ENCODE peak calls at places on chromosomes 13 and 19, in four cellular contexts. One of them, this sample, is unnamed. For H3K4me1, the result is how much of the 10 kb centered on the place peaks cover.

GRCh38 chr19:16627194-16627927 is 643 bp downstream of the MED26 start:
- DNase-seq in pancreas: peak
- DNase-seq in psoas muscle: peak
- DNase-seq in left ventricle myocardium inferior: no peak
- DNase-seq in this sample: peak

GRCh38 chr13:85586422-85586831 is 212.8 kb downstream of the SLITRK6 start:
- DNase-seq in pancreas: no peak
- DNase-seq in psoas muscle: no peak
- DNase-seq in left ventricle myocardium inferior: no peak
- DNase-seq in this sample: no peak

GRCh38 chr13:84641491-84641890 is 759.2 kb upstream of the SLITRK1 start:
- DNase-seq in pancreas: no peak
- DNase-seq in psoas muscle: no peak
- DNase-seq in left ventricle myocardium inferior: no peak
- DNase-seq in this sample: no peak

GRCh38 chr19:16544468-16545231 is 2.4 kb upstream of the CHERP start:
- DNase-seq in pancreas: no peak
- DNase-seq in psoas muscle: no peak
- DNase-seq in left ventricle myocardium inferior: no peak
- DNase-seq in this sample: no peak

GRCh38 chr13:35857769-35858168 is 273.4 kb downstream of the DCLK1 start:
- DNase-seq in pancreas: no peak
- DNase-seq in psoas muscle: no peak
- DNase-seq in left ventricle myocardium inferior: no peak
- DNase-seq in this sample: no peak

GRCh38 chr19:38816131-38816750 is 3.5 kb upstream of the LGALS4 start:
- DNase-seq in pancreas: no peak
- DNase-seq in psoas muscle: no peak
- DNase-seq in left ventricle myocardium inferior: no peak
- DNase-seq in this sample: no peak

GRCh38 chr19:12705169-12705568 is 8.7 kb upstream of the FBXW9 start:
- DNase-seq in pancreas: no peak
- DNase-seq in psoas muscle: no peak
- DNase-seq in left ventricle myocardium inferior: no peak
- DNase-seq in this sample: no peak

GRCh38 chr13:78241278-78241919 is 322.8 kb upstream of the EDNRB start:
- DNase-seq in pancreas: peak
- DNase-seq in psoas muscle: no peak
- DNase-seq in left ventricle myocardium inferior: peak
- DNase-seq in this sample: peak

GRCh38 chr13:95185311-95185710 is 115.9 kb downstream of the ABCC4 start:
- DNase-seq in pancreas: no peak
- DNase-seq in psoas muscle: no peak
- DNase-seq in left ventricle myocardium inferior: no peak
- DNase-seq in this sample: no peak

GRCh38 chr13:71860547-71861131 is 6.4 kb downstream of the DACH1 start:
- DNase-seq in pancreas: no peak
- DNase-seq in psoas muscle: no peak
- DNase-seq in left ventricle myocardium inferior: no peak
- DNase-seq in this sample: no peak

GRCh38 chr13:111282425-111282824 is 38.0 kb upstream of the TEX29 start:
- DNase-seq in pancreas: no peak
- DNase-seq in psoas muscle: no peak
- DNase-seq in left ventricle myocardium inferior: no peak
- DNase-seq in this sample: no peak

GRCh38 chr19:17209126-17210036 is 5.8 kb upstream of the USE1 start:
- DNase-seq in pancreas: no peak
- DNase-seq in psoas muscle: no peak
- DNase-seq in left ventricle myocardium inferior: no peak
- DNase-seq in this sample: no peak

GRCh38 chr13:29905845-29906244 is 55.4 kb upstream of the UBL3 start:
- DNase-seq in pancreas: no peak
- DNase-seq in psoas muscle: no peak
- DNase-seq in left ventricle myocardium inferior: no peak
- DNase-seq in this sample: no peak

GRCh38 chr13:101190337-101190736 is 226.0 kb downstream of the NALCN start:
- DNase-seq in pancreas: no peak
- DNase-seq in psoas muscle: no peak
- DNase-seq in left ventricle myocardium inferior: no peak
- DNase-seq in this sample: no peak

GRCh38 chr19:56266060-56266459 is 6.5 kb upstream of the EDDM13 start:
- DNase-seq in pancreas: no peak
- DNase-seq in psoas muscle: no peak
- DNase-seq in left ventricle myocardium inferior: no peak
- DNase-seq in this sample: no peak

GRCh38 chr13:85508683-85509329 is 290.4 kb downstream of the SLITRK6 start:
- DNase-seq in pancreas: no peak
- DNase-seq in psoas muscle: no peak
- DNase-seq in left ventricle myocardium inferior: no peak
- DNase-seq in this sample: no peak

GRCh38 chr13:48412100-48412556 is 785 bp downstream of the LPAR6 start:
- DNase-seq in pancreas: no peak
- DNase-seq in psoas muscle: no peak
- DNase-seq in left ventricle myocardium inferior: no peak
- DNase-seq in this sample: no peak

GRCh38 chr19:7112675-7113074 is 43.2 kb downstream of the ZNF557 start:
- DNase-seq in pancreas: no peak
- DNase-seq in psoas muscle: no peak
- DNase-seq in left ventricle myocardium inferior: no peak
- DNase-seq in this sample: no peak

GRCh38 chr13:56735537-56735942 is 405.2 kb upstream of the PRR20A start:
- DNase-seq in pancreas: no peak
- DNase-seq in psoas muscle: peak
- DNase-seq in left ventricle myocardium inferior: no peak
- DNase-seq in this sample: no peak

GRCh38 chr19:16899566-16900075 is 10.8 kb downstream of the F2RL3 start:
- DNase-seq in pancreas: no peak
- DNase-seq in psoas muscle: peak
- DNase-seq in left ventricle myocardium inferior: no peak
- DNase-seq in this sample: no peak

GRCh38 chr19:7716762-7717161 is 14.8 kb upstream of the FCER2 start:
- DNase-seq in pancreas: no peak
- DNase-seq in psoas muscle: no peak
- DNase-seq in left ventricle myocardium inferior: no peak
- DNase-seq in this sample: no peak

GRCh38 chr13:43831088-43831487 is 44.3 kb upstream of the ENOX1 start:
- DNase-seq in pancreas: no peak
- DNase-seq in psoas muscle: no peak
- DNase-seq in left ventricle myocardium inferior: no peak
- DNase-seq in this sample: no peak

GRCh38 chr13:90615236-90615635 is 732.3 kb upstream of the MIR17HG start:
- DNase-seq in pancreas: no peak
- DNase-seq in psoas muscle: no peak
- DNase-seq in left ventricle myocardium inferior: no peak
- DNase-seq in this sample: no peak

GRCh38 chr13:90613076-90613795 is 734.3 kb upstream of the MIR17HG start:
- DNase-seq in pancreas: no peak
- DNase-seq in psoas muscle: no peak
- DNase-seq in left ventricle myocardium inferior: no peak
- DNase-seq in this sample: no peak

GRCh38 chr13:90622547-90622946 is 724.9 kb upstream of the MIR17HG start:
- DNase-seq in pancreas: no peak
- DNase-seq in psoas muscle: no peak
- DNase-seq in left ventricle myocardium inferior: no peak
- DNase-seq in this sample: no peak

GRCh38 chr13:90615767-90616166 is 731.7 kb upstream of the MIR17HG start:
- DNase-seq in pancreas: no peak
- DNase-seq in psoas muscle: no peak
- DNase-seq in left ventricle myocardium inferior: no peak
- DNase-seq in this sample: no peak

DNA sequence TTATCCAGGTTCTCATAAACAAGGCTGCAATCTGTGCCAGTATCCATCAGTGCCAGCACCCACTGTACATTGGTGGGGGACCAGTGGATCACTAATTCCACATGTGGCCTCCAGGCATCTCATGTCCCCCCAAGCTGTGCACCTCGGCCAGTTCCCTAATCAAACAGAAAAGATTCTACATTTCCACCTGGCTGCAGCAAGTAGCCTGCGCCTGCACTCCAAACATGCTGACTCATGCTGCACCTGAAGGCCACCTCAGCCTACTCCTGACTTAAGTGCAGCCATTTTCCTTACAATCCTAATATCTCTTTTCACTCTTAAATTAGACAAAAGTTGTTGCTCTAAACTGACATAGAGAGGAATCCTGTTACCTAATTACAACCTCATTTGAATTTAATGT is 729.4 kb upstream of the MIR17HG start:
- DNase-seq in pancreas: no peak
- DNase-seq in psoas muscle: no peak
- DNase-seq in left ventricle myocardium inferior: no peak
- DNase-seq in this sample: no peak
- H3K4me1 ChIP-seq in pancreas: under half
- H3K4me1 ChIP-seq in psoas muscle: under half
- H3K4me1 ChIP-seq in left ventricle myocardium inferior: under half
- H3K4me1 ChIP-seq in this sample: under half

DNA sequence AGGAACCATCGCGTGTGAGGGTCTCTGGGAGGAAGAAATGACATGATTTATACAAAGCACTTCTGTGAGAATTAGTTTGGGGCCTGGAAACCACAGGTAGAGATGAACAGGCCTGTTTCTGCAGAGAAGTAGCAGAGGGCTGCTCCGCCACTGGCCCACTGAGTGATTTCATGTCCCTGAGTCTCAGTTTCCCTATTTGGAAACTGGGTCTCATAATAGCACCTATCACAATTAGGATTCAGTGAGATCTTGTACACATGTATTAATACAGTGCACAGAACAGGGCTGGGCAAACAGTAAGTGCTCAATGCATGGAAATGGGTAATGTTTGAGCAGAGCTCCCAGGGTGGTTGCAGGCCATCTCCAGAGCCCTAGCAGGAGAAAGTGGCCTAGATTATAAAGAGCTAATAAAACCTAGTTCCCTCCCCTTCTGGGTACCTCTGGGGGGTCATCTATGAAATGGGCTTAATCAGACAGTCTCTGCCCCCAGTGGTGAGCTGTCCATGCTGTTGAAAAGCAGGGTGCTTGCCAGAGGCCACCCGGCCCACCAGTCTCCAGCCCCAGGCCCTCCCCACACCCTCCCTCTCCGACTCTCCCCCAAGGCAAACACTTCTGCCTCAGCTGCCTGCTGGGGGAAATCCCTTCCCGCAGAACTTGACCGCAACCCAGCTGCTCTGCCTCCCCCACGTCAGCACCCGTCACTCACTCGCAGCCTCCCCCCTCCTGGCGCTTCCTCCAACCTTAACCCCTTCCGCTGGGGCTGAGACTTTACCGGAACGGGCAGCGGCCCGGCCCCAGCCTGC is 4.5 kb downstream of the BCL3 start:
- DNase-seq in pancreas: peak
- DNase-seq in psoas muscle: peak
- DNase-seq in left ventricle myocardium inferior: peak
- DNase-seq in this sample: peak
- H3K4me3 ChIP-seq in pancreas: no peak
- H3K4me3 ChIP-seq in psoas muscle: peak
- H3K4me3 ChIP-seq in left ventricle myocardium inferior: peak
- H3K4me3 ChIP-seq in this sample: peak

DNA sequence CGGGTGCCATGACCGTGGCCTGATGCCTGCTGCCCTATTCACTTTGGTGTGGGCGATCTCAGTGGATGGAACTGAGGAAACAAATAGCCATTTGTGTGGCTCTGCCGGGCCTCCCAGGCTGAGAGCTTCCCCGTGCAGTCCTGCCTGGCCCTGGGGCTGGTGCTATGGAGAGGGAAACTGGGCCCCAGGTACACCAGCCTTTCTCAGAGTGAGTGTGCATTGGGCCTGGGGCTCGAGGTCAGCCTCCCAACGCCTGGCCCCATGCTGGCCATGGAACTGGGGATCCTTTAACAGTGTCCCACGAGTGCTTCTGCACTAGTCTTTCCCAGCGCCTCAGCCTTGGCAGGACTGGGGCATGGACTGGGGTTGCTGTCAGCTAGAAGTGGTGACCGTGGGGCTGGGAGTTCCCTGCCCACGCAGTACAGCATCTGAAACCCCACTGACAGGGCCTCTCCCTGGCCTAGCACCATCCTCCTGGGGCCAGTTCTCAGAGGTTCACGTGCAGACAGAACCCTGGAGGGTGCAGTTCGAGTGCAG is 10.5 kb downstream of the PLEKHF1 start:
- DNase-seq in pancreas: no peak
- DNase-seq in psoas muscle: no peak
- DNase-seq in left ventricle myocardium inferior: no peak
- DNase-seq in this sample: no peak
- H3K4me1 ChIP-seq in pancreas: under half
- H3K4me1 ChIP-seq in psoas muscle: half or more
- H3K4me1 ChIP-seq in left ventricle myocardium inferior: half or more
- H3K4me1 ChIP-seq in this sample: half or more

GRCh38 chr19:2977686-2978466 is 512 bp downstream of the TLE6 start:
- DNase-seq in pancreas: peak
- DNase-seq in psoas muscle: no peak
- DNase-seq in left ventricle myocardium inferior: no peak
- DNase-seq in this sample: no peak
- H3K4me3 ChIP-seq in pancreas: no peak
- H3K4me3 ChIP-seq in psoas muscle: peak
- H3K4me3 ChIP-seq in left ventricle myocardium inferior: peak
- H3K4me3 ChIP-seq in this sample: no peak

GRCh38 chr13:39378293-39378692 is 224.7 kb downstream of the LHFPL6 start:
- DNase-seq in pancreas: no peak
- DNase-seq in psoas muscle: no peak
- DNase-seq in left ventricle myocardium inferior: no peak
- DNase-seq in this sample: no peak
- H3K4me1 ChIP-seq in pancreas: under half
- H3K4me1 ChIP-seq in psoas muscle: under half
- H3K4me1 ChIP-seq in left ventricle myocardium inferior: half or more
- H3K4me1 ChIP-seq in this sample: under half

GRCh38 chr19:22784051-22784450 is at the start of gene ZNF99:
- DNase-seq in pancreas: peak
- DNase-seq in psoas muscle: peak
- DNase-seq in left ventricle myocardium inferior: peak
- DNase-seq in this sample: peak

GRCh38 chr19:22783651-22784050 is 300 bp downstream of the ZNF99 start:
- DNase-seq in pancreas: no peak
- DNase-seq in psoas muscle: no peak
- DNase-seq in left ventricle myocardium inferior: no peak
- DNase-seq in this sample: no peak
- H3K4me3 ChIP-seq in pancreas: no peak
- H3K4me3 ChIP-seq in psoas muscle: peak
- H3K4me3 ChIP-seq in left ventricle myocardium inferior: peak
- H3K4me3 ChIP-seq in this sample: peak

DNA sequence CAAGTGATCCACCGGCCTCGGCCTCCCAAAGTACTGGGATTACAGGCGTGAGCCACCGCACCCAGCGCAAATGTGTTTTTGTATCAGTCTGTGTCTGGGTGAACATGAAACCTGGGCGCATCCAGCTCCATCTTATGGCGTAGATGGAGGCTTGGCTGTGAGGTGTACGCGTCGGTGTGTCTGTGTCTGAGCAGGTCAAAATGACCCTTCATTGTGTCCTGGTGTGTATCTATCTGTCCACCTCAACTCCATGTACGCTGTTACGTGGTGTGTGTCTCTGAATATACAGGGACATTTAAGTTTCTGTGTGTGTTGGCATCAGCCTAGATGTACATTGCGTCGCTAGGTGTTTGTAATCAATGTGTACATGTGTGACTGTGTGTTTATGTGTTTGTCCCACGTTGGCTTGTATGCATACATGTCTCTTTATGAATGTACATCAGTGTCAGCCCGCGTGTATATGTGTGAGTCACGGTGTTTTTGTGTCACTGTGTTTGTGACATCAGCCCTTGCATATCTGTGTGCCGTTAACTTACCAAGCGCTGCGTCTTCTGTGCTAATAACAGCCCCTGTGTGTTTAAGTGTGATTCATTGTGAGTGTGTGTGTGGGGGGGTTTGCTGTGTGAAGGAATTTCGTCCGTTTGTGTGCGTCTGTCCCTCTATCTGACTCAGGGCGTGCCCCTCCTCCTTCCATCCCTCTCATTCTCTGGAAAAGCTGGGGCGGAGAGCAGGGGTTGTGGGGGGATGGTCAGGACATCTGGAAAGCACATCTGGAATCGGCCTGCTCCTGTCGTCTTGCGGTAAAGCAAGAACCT is 6.4 kb downstream of the AXL start:
- DNase-seq in pancreas: peak
- DNase-seq in psoas muscle: peak
- DNase-seq in left ventricle myocardium inferior: peak
- DNase-seq in this sample: peak
- H3K4me1 ChIP-seq in pancreas: under half
- H3K4me1 ChIP-seq in psoas muscle: under half
- H3K4me1 ChIP-seq in left ventricle myocardium inferior: under half
- H3K4me1 ChIP-seq in this sample: under half